ENCODE peak calls at places on chromosomes 3 and 15, in nine cellular contexts. One of them, this sample, is unnamed.

GRCh38 chr3:12982619-12983101 is 90.6 kb downstream of the IQSEC1 start:
- DNase-seq in prostate gland: no peak
- DNase-seq in fibroblast of pulmonary artery: no peak
- DNase-seq in right cardiac atrium: no peak
- DNase-seq in fibroblast of the aortic adventitia: no peak
- DNase-seq in CD4-positive, alpha-beta memory T cell: no peak
- DNase-seq in A549: no peak
- DNase-seq in uterus: no peak
- DNase-seq in CD8-positive, alpha-beta T cell: no peak
- DNase-seq in this sample: no peak

GRCh38 chr3:151169262-151169661 is 33.8 kb downstream of the GPR171 start:
- DNase-seq in fibroblast of pulmonary artery: no peak
- DNase-seq in uterus: no peak
- DNase-seq in A549: no peak
- DNase-seq in right cardiac atrium: no peak
- DNase-seq in CD4-positive, alpha-beta memory T cell: no peak
- DNase-seq in prostate gland: no peak
- DNase-seq in CD8-positive, alpha-beta T cell: no peak
- DNase-seq in fibroblast of the aortic adventitia: no peak
- DNase-seq in this sample: no peak

GRCh38 chr3:171487382-171487781 is 27.2 kb upstream of the TNIK start:
- DNase-seq in fibroblast of the aortic adventitia: no peak
- DNase-seq in A549: no peak
- DNase-seq in CD4-positive, alpha-beta memory T cell: no peak
- DNase-seq in right cardiac atrium: no peak
- DNase-seq in fibroblast of pulmonary artery: no peak
- DNase-seq in uterus: no peak
- DNase-seq in CD8-positive, alpha-beta T cell: no peak
- DNase-seq in prostate gland: no peak
- DNase-seq in this sample: no peak

GRCh38 chr3:187932530-187932929 is 187.3 kb upstream of the BCL6 start:
- DNase-seq in prostate gland: no peak
- DNase-seq in uterus: no peak
- DNase-seq in CD4-positive, alpha-beta memory T cell: no peak
- DNase-seq in A549: no peak
- DNase-seq in right cardiac atrium: no peak
- DNase-seq in fibroblast of pulmonary artery: no peak
- DNase-seq in CD8-positive, alpha-beta T cell: no peak
- DNase-seq in fibroblast of the aortic adventitia: no peak
- DNase-seq in this sample: no peak

GRCh38 chr3:76470285-76470684 is 569.6 kb upstream of the ROBO2 start:
- DNase-seq in fibroblast of pulmonary artery: peak
- DNase-seq in uterus: no peak
- DNase-seq in CD4-positive, alpha-beta memory T cell: no peak
- DNase-seq in CD8-positive, alpha-beta T cell: no peak
- DNase-seq in right cardiac atrium: no peak
- DNase-seq in fibroblast of the aortic adventitia: no peak
- DNase-seq in prostate gland: no peak
- DNase-seq in A549: no peak
- DNase-seq in this sample: no peak

GRCh38 chr3:117977504-117978228 is 1057.0 kb downstream of the IGSF11 start:
- DNase-seq in uterus: no peak
- DNase-seq in right cardiac atrium: no peak
- DNase-seq in fibroblast of the aortic adventitia: no peak
- DNase-seq in CD8-positive, alpha-beta T cell: no peak
- DNase-seq in fibroblast of pulmonary artery: no peak
- DNase-seq in prostate gland: no peak
- DNase-seq in CD4-positive, alpha-beta memory T cell: no peak
- DNase-seq in A549: no peak
- DNase-seq in this sample: no peak

GRCh38 chr3:48338635-48339034 is 5.2 kb upstream of the SPINK8 start:
- DNase-seq in uterus: no peak
- DNase-seq in prostate gland: no peak
- DNase-seq in fibroblast of the aortic adventitia: no peak
- DNase-seq in CD8-positive, alpha-beta T cell: no peak
- DNase-seq in CD4-positive, alpha-beta memory T cell: no peak
- DNase-seq in A549: no peak
- DNase-seq in fibroblast of pulmonary artery: no peak
- DNase-seq in right cardiac atrium: no peak
- DNase-seq in this sample: no peak

GRCh38 chr3:160588023-160588422 is 22.7 kb upstream of the KPNA4 start:
- DNase-seq in right cardiac atrium: no peak
- DNase-seq in A549: no peak
- DNase-seq in prostate gland: no peak
- DNase-seq in CD8-positive, alpha-beta T cell: no peak
- DNase-seq in uterus: no peak
- DNase-seq in fibroblast of the aortic adventitia: no peak
- DNase-seq in fibroblast of pulmonary artery: no peak
- DNase-seq in CD4-positive, alpha-beta memory T cell: no peak
- DNase-seq in this sample: no peak

DNA sequence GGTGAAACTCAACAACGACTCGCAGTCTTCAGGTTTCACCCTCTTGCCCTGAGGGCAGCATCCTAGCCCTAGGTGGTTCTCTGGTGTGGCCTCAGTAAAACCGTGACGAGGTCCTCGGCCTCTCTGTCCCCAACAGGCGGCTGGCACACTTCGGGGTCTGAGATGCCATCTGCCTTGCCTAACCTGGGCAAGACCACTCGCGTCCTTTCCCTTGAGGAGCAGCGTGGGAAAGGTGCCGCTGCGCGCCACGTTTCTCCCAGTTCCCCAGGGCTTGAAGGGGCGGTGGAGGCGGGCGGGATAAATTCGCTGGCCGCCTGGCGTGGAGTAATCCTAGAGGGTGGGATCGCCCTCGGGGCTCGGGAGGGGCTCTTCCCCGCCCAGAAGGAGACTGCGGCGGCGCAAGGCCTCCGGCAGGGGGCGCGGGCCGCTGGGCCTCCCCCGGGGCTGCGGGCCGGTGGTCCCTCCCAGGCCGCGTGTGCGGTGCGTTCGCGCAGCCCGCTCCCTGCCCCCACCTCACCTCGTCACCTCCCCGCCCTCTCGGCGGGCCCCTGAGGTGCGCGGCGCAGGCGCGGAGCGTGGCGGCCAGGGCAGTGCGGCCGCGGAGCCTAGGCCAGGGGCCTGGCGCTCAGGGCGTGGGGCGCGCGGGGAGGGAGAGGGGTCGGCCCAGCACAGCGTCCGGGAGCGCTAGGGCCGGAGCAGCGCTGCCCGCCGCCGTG is at the start of gene ZNF639:
- DNase-seq in A549: peak
- DNase-seq in right cardiac atrium: peak
- DNase-seq in fibroblast of the aortic adventitia: peak
- DNase-seq in fibroblast of pulmonary artery: peak
- DNase-seq in prostate gland: peak
- DNase-seq in CD4-positive, alpha-beta memory T cell: peak
- DNase-seq in uterus: peak
- DNase-seq in CD8-positive, alpha-beta T cell: peak
- DNase-seq in this sample: peak
- H3K4me3 ChIP-seq in A549: peak
- H3K4me3 ChIP-seq in right cardiac atrium: peak
- H3K4me3 ChIP-seq in fibroblast of the aortic adventitia: peak
- H3K4me3 ChIP-seq in fibroblast of pulmonary artery: peak
- H3K4me3 ChIP-seq in prostate gland: peak
- H3K4me3 ChIP-seq in CD4-positive, alpha-beta memory T cell: peak
- H3K4me3 ChIP-seq in uterus: peak
- H3K4me3 ChIP-seq in CD8-positive, alpha-beta T cell: peak
- H3K4me3 ChIP-seq in this sample: peak

GRCh38 chr3:56795807-56796185 is 6.0 kb downstream of the ARHGEF3 start:
- DNase-seq in right cardiac atrium: no peak
- DNase-seq in CD4-positive, alpha-beta memory T cell: no peak
- DNase-seq in prostate gland: no peak
- DNase-seq in A549: no peak
- DNase-seq in fibroblast of the aortic adventitia: no peak
- DNase-seq in fibroblast of pulmonary artery: no peak
- DNase-seq in uterus: no peak
- DNase-seq in CD8-positive, alpha-beta T cell: no peak
- DNase-seq in this sample: no peak
- H3K4me3 ChIP-seq in right cardiac atrium: no peak
- H3K4me3 ChIP-seq in CD4-positive, alpha-beta memory T cell: peak
- H3K4me3 ChIP-seq in prostate gland: no peak
- H3K4me3 ChIP-seq in A549: no peak
- H3K4me3 ChIP-seq in fibroblast of the aortic adventitia: no peak
- H3K4me3 ChIP-seq in fibroblast of pulmonary artery: no peak
- H3K4me3 ChIP-seq in uterus: no peak
- H3K4me3 ChIP-seq in CD8-positive, alpha-beta T cell: peak
- H3K4me3 ChIP-seq in this sample: no peak

GRCh38 chr15:20341901-20342605 is 199.5 kb downstream of the GOLGA6L6 start:
- DNase-seq in CD8-positive, alpha-beta T cell: peak
- DNase-seq in right cardiac atrium: peak
- DNase-seq in prostate gland: peak
- DNase-seq in CD4-positive, alpha-beta memory T cell: no peak
- DNase-seq in fibroblast of the aortic adventitia: no peak
- DNase-seq in uterus: peak
- DNase-seq in fibroblast of pulmonary artery: peak
- DNase-seq in A549: no peak
- DNase-seq in this sample: no peak
- H3K4me3 ChIP-seq in CD8-positive, alpha-beta T cell: no peak
- H3K4me3 ChIP-seq in right cardiac atrium: no peak
- H3K4me3 ChIP-seq in prostate gland: no peak
- H3K4me3 ChIP-seq in CD4-positive, alpha-beta memory T cell: no peak
- H3K4me3 ChIP-seq in fibroblast of the aortic adventitia: no peak
- H3K4me3 ChIP-seq in uterus: no peak
- H3K4me3 ChIP-seq in fibroblast of pulmonary artery: no peak
- H3K4me3 ChIP-seq in A549: no peak
- H3K4me3 ChIP-seq in this sample: no peak

GRCh38 chr3:87791248-87792027 is 267.4 kb downstream of the CGGBP1 start:
- DNase-seq in uterus: no peak
- DNase-seq in right cardiac atrium: no peak
- DNase-seq in fibroblast of the aortic adventitia: no peak
- DNase-seq in prostate gland: no peak
- DNase-seq in fibroblast of pulmonary artery: no peak
- DNase-seq in CD8-positive, alpha-beta T cell: no peak
- DNase-seq in A549: no peak
- DNase-seq in CD4-positive, alpha-beta memory T cell: no peak
- DNase-seq in this sample: no peak
- H3K4me3 ChIP-seq in uterus: no peak
- H3K4me3 ChIP-seq in right cardiac atrium: peak
- H3K4me3 ChIP-seq in fibroblast of the aortic adventitia: peak
- H3K4me3 ChIP-seq in prostate gland: no peak
- H3K4me3 ChIP-seq in fibroblast of pulmonary artery: no peak
- H3K4me3 ChIP-seq in CD8-positive, alpha-beta T cell: no peak
- H3K4me3 ChIP-seq in A549: peak
- H3K4me3 ChIP-seq in CD4-positive, alpha-beta memory T cell: no peak
- H3K4me3 ChIP-seq in this sample: no peak

GRCh38 chr3:58383904-58384303 is 49.7 kb downstream of the PDHB start:
- DNase-seq in CD4-positive, alpha-beta memory T cell: no peak
- DNase-seq in fibroblast of the aortic adventitia: peak
- DNase-seq in uterus: no peak
- DNase-seq in A549: no peak
- DNase-seq in CD8-positive, alpha-beta T cell: no peak
- DNase-seq in fibroblast of pulmonary artery: peak
- DNase-seq in right cardiac atrium: peak
- DNase-seq in prostate gland: peak
- DNase-seq in this sample: no peak
- H3K4me3 ChIP-seq in CD4-positive, alpha-beta memory T cell: no peak
- H3K4me3 ChIP-seq in fibroblast of the aortic adventitia: no peak
- H3K4me3 ChIP-seq in uterus: no peak
- H3K4me3 ChIP-seq in A549: no peak
- H3K4me3 ChIP-seq in CD8-positive, alpha-beta T cell: no peak
- H3K4me3 ChIP-seq in fibroblast of pulmonary artery: no peak
- H3K4me3 ChIP-seq in right cardiac atrium: no peak
- H3K4me3 ChIP-seq in prostate gland: no peak
- H3K4me3 ChIP-seq in this sample: no peak

GRCh38 chr3:69745503-69745902 is 6.2 kb downstream of the MITF start:
- DNase-seq in fibroblast of the aortic adventitia: no peak
- DNase-seq in right cardiac atrium: no peak
- DNase-seq in prostate gland: no peak
- DNase-seq in CD4-positive, alpha-beta memory T cell: no peak
- DNase-seq in fibroblast of pulmonary artery: no peak
- DNase-seq in A549: no peak
- DNase-seq in CD8-positive, alpha-beta T cell: no peak
- DNase-seq in uterus: no peak
- DNase-seq in this sample: no peak

GRCh38 chr3:69743975-69744374 is 4.7 kb downstream of the MITF start:
- DNase-seq in right cardiac atrium: no peak
- DNase-seq in CD8-positive, alpha-beta T cell: no peak
- DNase-seq in prostate gland: no peak
- DNase-seq in fibroblast of pulmonary artery: no peak
- DNase-seq in CD4-positive, alpha-beta memory T cell: no peak
- DNase-seq in A549: no peak
- DNase-seq in uterus: no peak
- DNase-seq in fibroblast of the aortic adventitia: no peak
- DNase-seq in this sample: no peak

GRCh38 chr3:69744507-69744906 is 5.2 kb downstream of the MITF start:
- DNase-seq in CD4-positive, alpha-beta memory T cell: no peak
- DNase-seq in uterus: no peak
- DNase-seq in CD8-positive, alpha-beta T cell: no peak
- DNase-seq in prostate gland: no peak
- DNase-seq in right cardiac atrium: no peak
- DNase-seq in A549: no peak
- DNase-seq in fibroblast of pulmonary artery: no peak
- DNase-seq in fibroblast of the aortic adventitia: no peak
- DNase-seq in this sample: no peak

GRCh38 chr3:69747511-69748248 is 8.4 kb downstream of the MITF start:
- DNase-seq in prostate gland: no peak
- DNase-seq in fibroblast of pulmonary artery: no peak
- DNase-seq in A549: no peak
- DNase-seq in fibroblast of the aortic adventitia: no peak
- DNase-seq in CD8-positive, alpha-beta T cell: no peak
- DNase-seq in CD4-positive, alpha-beta memory T cell: no peak
- DNase-seq in right cardiac atrium: no peak
- DNase-seq in uterus: no peak
- DNase-seq in this sample: no peak

GRCh38 chr3:69746119-69746518 is 6.9 kb downstream of the MITF start:
- DNase-seq in CD8-positive, alpha-beta T cell: no peak
- DNase-seq in fibroblast of pulmonary artery: no peak
- DNase-seq in fibroblast of the aortic adventitia: peak
- DNase-seq in uterus: no peak
- DNase-seq in right cardiac atrium: no peak
- DNase-seq in A549: no peak
- DNase-seq in CD4-positive, alpha-beta memory T cell: no peak
- DNase-seq in prostate gland: no peak
- DNase-seq in this sample: no peak
- H3K4me3 ChIP-seq in CD8-positive, alpha-beta T cell: no peak
- H3K4me3 ChIP-seq in fibroblast of pulmonary artery: no peak
- H3K4me3 ChIP-seq in fibroblast of the aortic adventitia: no peak
- H3K4me3 ChIP-seq in uterus: peak
- H3K4me3 ChIP-seq in right cardiac atrium: no peak
- H3K4me3 ChIP-seq in A549: no peak
- H3K4me3 ChIP-seq in CD4-positive, alpha-beta memory T cell: no peak
- H3K4me3 ChIP-seq in prostate gland: no peak
- H3K4me3 ChIP-seq in this sample: no peak

This sample was measured in GM12864.